ENCODE peak calls at places on chromosome 4, in eight cellular contexts. W is fibroblast of the aortic adventitia, P is T-helper 2 cell, S is germinal center, U is cardiac muscle cell, Z is OCI-M1, Y is bronchial epithelial cell, Q is activated T-cell treated with anti-CD3 and anti-CD28 coated beads for 1 hour. V is an unnamed sample.

GRCh38 chr4:107989162-107989536 is 540 bp upstream of the HADH start:
- DNase-seq in Y (no peak), Z (no peak), W (no peak), Q (no peak), U (no peak), S (no peak), P (no peak), V (no peak)

GRCh38 chr4:152825336-152825735 is 45.6 kb downstream of the ARFIP1 start:
- DNase-seq in Z (no peak), Y (no peak), S (no peak), W (no peak), Q (no peak), U (no peak), P (no peak), V (no peak)

GRCh38 chr4:47852121-47852520 is 14.3 kb upstream of the CORIN start:
- DNase-seq in U (no peak), P (no peak), Q (no peak), S (no peak), Y (no peak), Z (peak; percentile 5), W (peak; percentile 60), V (peak; percentile 79)

GRCh38 chr4:62806786-62807185 is 1602.5 kb downstream of the TECRL start:
- DNase-seq in U (no peak), P (no peak), Y (no peak), Q (no peak), S (no peak), Z (no peak), W (no peak), V (no peak)

GRCh38 chr4:125432078-125432477 is 117.3 kb downstream of the FAT4 start:
- DNase-seq in Y (no peak), Z (no peak), Q (no peak), P (no peak), W (peak; percentile 45), U (peak; percentile 53), S (no peak), V (no peak)

GRCh38 chr4:108204518-108204917 is 35.8 kb upstream of the LEF1 start:
- DNase-seq in W (no peak), Y (peak; percentile 7), U (no peak), P (no peak), Q (no peak), Z (no peak), S (no peak), V (no peak)

GRCh38 chr4:187436251-187436650 is 559.3 kb upstream of the ZFP42 start:
- DNase-seq in S (no peak), Q (no peak), Z (no peak), Y (no peak), P (no peak), U (no peak), W (no peak), V (no peak)

GRCh38 chr4:185872747-185873380 is 60.9 kb upstream of the SORBS2 start:
- DNase-seq in Q (no peak), W (no peak), S (no peak), Z (no peak), Y (peak; percentile 18), U (no peak), P (no peak), V (no peak)

GRCh38 chr4:152273343-152273742 is 262.5 kb downstream of the FBXW7 start:
- DNase-seq in Z (no peak), P (no peak), Q (no peak), U (no peak), Y (peak; percentile 87), S (no peak), W (no peak), V (peak; percentile 74)

GRCh38 chr4:5812506-5813229 is 80.2 kb downstream of the CRMP1 start:
- DNase-seq in S (peak; percentile 47), U (peak; percentile 75), P (peak; percentile 59), W (peak; percentile 84), Y (peak; percentile 64), Z (peak; percentile 67), Q (no peak), V (peak; percentile 68)

GRCh38 chr4:188408244-188409067 is 269.2 kb downstream of the TRIML1 start:
- DNase-seq in Y (no peak), Q (no peak), U (no peak), Z (no peak), P (no peak), W (no peak), S (no peak), V (no peak)

GRCh38 chr4:101081166-101081565 is 266.2 kb downstream of the PPP3CA start:
- DNase-seq in W (no peak), U (no peak), S (no peak), Q (no peak), P (no peak), Y (no peak), Z (no peak), V (no peak)

GRCh38 chr4:117965608-117966007 is 68.7 kb upstream of the NDST3 start:
- DNase-seq in S (no peak), Y (no peak), Z (no peak), Q (no peak), P (peak; percentile 51), U (peak; percentile 10), W (no peak), V (peak; percentile 45)

GRCh38 chr4:174215936-174216699 is 67.3 kb downstream of the FBXO8 start:
- DNase-seq in Y (no peak), Z (no peak), W (peak; percentile 51), S (no peak), P (peak; percentile 18), U (peak; percentile 67), Q (no peak), V (no peak)

GRCh38 chr4:149638073-149638472 is 177.6 kb downstream of the IQCM start:
- DNase-seq in W (no peak), Z (no peak), S (no peak), Q (no peak), P (no peak), U (no peak), Y (peak; percentile 99), V (peak; percentile 9)

GRCh38 chr4:56387023-56388001 is at the start of gene AASDH:
- DNase-seq in S (peak; percentile 94), Y (peak; percentile 91), P (peak; percentile 97), Q (peak; percentile 90), Z (peak; percentile 97), U (peak; percentile 95), W (peak; percentile 95), V (peak; percentile 90)

GRCh38 chr4:122636697-122637096 is 15.8 kb upstream of the IL21 start:
- DNase-seq in S (peak; percentile 11), Y (no peak), Q (no peak), Z (peak; percentile 77), W (no peak), U (no peak), P (no peak), V (no peak)

GRCh38 chr4:185278716-185279115 is 69.3 kb downstream of the SNX25 start:
- DNase-seq in U (no peak), S (no peak), Q (no peak), Z (no peak), W (peak; percentile 15), Y (no peak), P (no peak), V (no peak)

GRCh38 chr4:26296021-26296420 is 24.8 kb upstream of the RBPJ start:
- DNase-seq in Y (no peak), W (no peak), Z (no peak), Q (no peak), P (no peak), U (no peak), S (no peak), V (no peak)

GRCh38 chr4:174156239-174156826 is 127.1 kb downstream of the FBXO8 start:
- DNase-seq in P (peak; percentile 16), S (peak; percentile 7), W (peak; percentile 81), Y (peak; percentile 51), Q (no peak), U (peak; percentile 62), Z (peak; percentile 88), V (peak; percentile 57)

GRCh38 chr4:107577743-107578142 is 142.3 kb downstream of the PAPSS1 start:
- DNase-seq in Y (peak; percentile 14), P (no peak), U (no peak), W (no peak), Q (no peak), Z (no peak), S (no peak), V (no peak)

GRCh38 chr4:86338989-86339388 is 20.9 kb downstream of the MAPK10 start:
- DNase-seq in S (no peak), Y (peak; percentile 90), P (no peak), W (peak; percentile 78), Z (no peak), Q (no peak), U (no peak), V (peak; percentile 87)

GRCh38 chr4:4387531-4388311 is 819 bp downstream of the NSG1 start:
- DNase-seq in S (no peak), Q (no peak), Z (no peak), P (no peak), W (no peak), Y (no peak), U (no peak), V (no peak)

GRCh38 chr4:147772056-147772455 is 40.2 kb downstream of the ARHGAP10 start:
- DNase-seq in P (no peak), Z (no peak), S (no peak), Q (no peak), U (no peak), Y (no peak), W (no peak), V (no peak)

GRCh38 chr4:171582961-171583581 is 230.1 kb upstream of the GALNTL6 start:
- DNase-seq in Q (no peak), W (no peak), S (no peak), Z (no peak), P (no peak), U (no peak), Y (no peak), V (no peak)

GRCh38 chr4:10157478-10158354 is 41.1 kb upstream of the WDR1 start:
- DNase-seq in U (peak; percentile 74), Q (peak; percentile 23), S (peak; percentile 70), Y (peak; percentile 70), P (peak; percentile 68), Z (peak; percentile 82), W (peak; percentile 91), V (peak; percentile 71)

GRCh38 chr4:19494958-19495357 is 756.7 kb upstream of the SLIT2 start:
- DNase-seq in Q (no peak), S (no peak), W (peak; percentile 28), Z (no peak), Y (peak; percentile 66), P (no peak), U (no peak), V (no peak)

GRCh38 chr4:94941706-94942105 is 184.0 kb downstream of the BMPR1B start:
- DNase-seq in Z (no peak), Y (no peak), W (no peak), Q (no peak), S (no peak), P (no peak), U (no peak), V (no peak)